ENCODE peak calls at places on chromosomes 3 and 15, in eight cellular contexts. N, I, V, M, C, S, H and G are unnamed samples.

GRCh38 chr15:73114064-73114463 is 61.8 kb downstream of the NEO1 start:
- DNase-seq in V (no peak), C (no peak), M (no peak), N (no peak), I (no peak), H (no peak), S (no peak), G (no peak)

GRCh38 chr3:179801263-179801662 is 148.4 kb downstream of the USP13 start:
- DNase-seq in H (no peak), C (peak), I (peak), N (peak), S (no peak), V (no peak), M (no peak), G (no peak)

GRCh38 chr3:150945226-150945625 is 27.3 kb downstream of the CLRN1 start:
- DNase-seq in V (no peak), M (no peak), N (peak), S (no peak), C (peak), I (no peak), H (no peak), G (no peak)

GRCh38 chr15:74370471-74370870 is 3.0 kb upstream of the CYP11A1 start:
- DNase-seq in V (no peak), M (no peak), I (no peak), H (no peak), C (no peak), N (no peak), S (no peak), G (no peak)

GRCh38 chr3:173465112-173465511 is 67.6 kb downstream of the NLGN1 start:
- DNase-seq in S (no peak), C (peak), V (no peak), I (no peak), N (peak), M (no peak), H (no peak), G (no peak)

GRCh38 chr3:157692468-157692867 is 189.3 kb upstream of the VEPH1 start:
- DNase-seq in S (no peak), C (no peak), V (no peak), I (peak), M (no peak), N (no peak), H (no peak), G (no peak)

GRCh38 chr3:46284981-46285683 is 42.9 kb downstream of the CCR3 start:
- DNase-seq in V (no peak), N (no peak), S (no peak), C (no peak), M (peak), I (peak), H (no peak), G (no peak)

GRCh38 chr3:44981751-44982150 is 5.7 kb downstream of the EXOSC7 start:
- DNase-seq in S (peak), C (no peak), N (no peak), M (no peak), I (no peak), V (no peak), H (no peak), G (no peak)

GRCh38 chr3:154885016-154885415 is 195.1 kb upstream of the MME start:
- DNase-seq in I (no peak), V (no peak), C (peak), S (no peak), N (no peak), M (no peak), H (no peak), G (no peak)

GRCh38 chr3:61809879-61810278 is 248.5 kb downstream of the PTPRG start:
- DNase-seq in H (no peak), N (no peak), S (no peak), M (no peak), I (no peak), C (no peak), V (no peak), G (no peak)

GRCh38 chr15:40016224-40016865 is 22.6 kb downstream of the SRP14 start:
- DNase-seq in S (no peak), I (no peak), C (no peak), V (no peak), M (no peak), N (no peak), H (no peak), G (no peak)

GRCh38 chr3:197010556-197011351 is 18.9 kb downstream of the MELTF start:
- DNase-seq in N (no peak), M (no peak), V (no peak), S (no peak), H (no peak), C (no peak), I (no peak), G (no peak)

GRCh38 chr15:71275098-71275497 is 159.8 kb downstream of the THSD4 start:
- DNase-seq in N (peak), H (no peak), I (no peak), M (no peak), C (no peak), S (no peak), V (no peak), G (no peak)

GRCh38 chr3:72993391-72993790 is 3.2 kb upstream of the PPP4R2 start:
- DNase-seq in V (no peak), C (no peak), I (no peak), M (no peak), N (no peak), H (no peak), S (no peak), G (no peak)